ENCODE peak calls at places on chromosome 17, in eight cellular contexts. F is SK-N-SH, L is MM.1S, D is left ventricle myocardium inferior, G is GM23338, B is K562, A is tibial artery, V is HCT116. S is an unnamed sample.

GRCh38 chr17:40121191-40121885 is 433 bp upstream of the MSL1 start:
- DNase-seq in A (no peak), F (no peak), D (peak; percentile 51), B (peak; percentile 66), V (no peak), G (peak; percentile 56), L (peak; percentile 13), S (no peak)

GRCh38 chr17:35242158-35242804 is 591 bp upstream of the SLFN5 start:
- DNase-seq in B (peak; percentile 14), F (peak; percentile 41), A (peak; percentile 76), D (peak; percentile 35), V (peak; percentile 58), L (peak; percentile 96), G (peak; percentile 95), S (peak; percentile 63)

GRCh38 chr17:47978324-47978723 is 7.4 kb downstream of the CDK5RAP3 start:
- DNase-seq in D (peak; percentile 37), B (peak; percentile 83), V (no peak), L (peak; percentile 38), A (no peak), G (peak; percentile 95), F (peak; percentile 95), S (no peak)

GRCh38 chr17:1490643-1491405 is 1.7 kb downstream of the MYO1C start:
- DNase-seq in G (peak; percentile 80), F (peak; percentile 90), D (peak; percentile 83), L (peak; percentile 76), B (peak; percentile 65), A (peak; percentile 82), V (no peak), S (no peak)

GRCh38 chr17:50209133-50209471 is 7.7 kb upstream of the COL1A1 start:
- DNase-seq in B (no peak), V (no peak), F (no peak), A (no peak), L (no peak), D (no peak), G (no peak), S (no peak)

GRCh38 chr17:19877546-19877945 is 9.8 kb upstream of the ULK2 start:
- DNase-seq in V (no peak), B (no peak), L (no peak), D (no peak), F (no peak), A (no peak), G (no peak), S (no peak)

GRCh38 chr17:81386646-81387234 is 8.5 kb upstream of the BAHCC1 start:
- DNase-seq in A (peak; percentile 77), V (no peak), L (no peak), B (peak; percentile 85), D (peak; percentile 61), F (peak; percentile 73), G (peak; percentile 43), S (no peak)

GRCh38 chr17:1275962-1276736 is 3.3 kb upstream of the TRARG1 start:
- DNase-seq in D (peak; percentile 62), F (peak; percentile 90), L (peak; percentile 31), G (peak; percentile 91), V (peak; percentile 29), A (peak; percentile 75), B (peak; percentile 64), S (no peak)

GRCh38 chr17:65595071-65595655 is 33.7 kb upstream of the AXIN2 start:
- DNase-seq in L (no peak), A (no peak), G (no peak), D (no peak), F (no peak), B (peak; percentile 71), V (no peak), S (no peak)

GRCh38 chr17:65592131-65592965 is 30.9 kb upstream of the AXIN2 start:
- DNase-seq in B (no peak), G (no peak), F (no peak), V (no peak), L (no peak), D (no peak), A (no peak), S (no peak)

GRCh38 chr17:65594585-65594940 is 33.1 kb upstream of the AXIN2 start:
- DNase-seq in B (no peak), A (no peak), G (no peak), V (no peak), F (no peak), D (no peak), L (no peak), S (no peak)

GRCh38 chr17:65593092-65593869 is 31.8 kb upstream of the AXIN2 start:
- DNase-seq in F (no peak), G (no peak), B (no peak), L (no peak), A (no peak), V (no peak), D (no peak), S (no peak)

DNA sequence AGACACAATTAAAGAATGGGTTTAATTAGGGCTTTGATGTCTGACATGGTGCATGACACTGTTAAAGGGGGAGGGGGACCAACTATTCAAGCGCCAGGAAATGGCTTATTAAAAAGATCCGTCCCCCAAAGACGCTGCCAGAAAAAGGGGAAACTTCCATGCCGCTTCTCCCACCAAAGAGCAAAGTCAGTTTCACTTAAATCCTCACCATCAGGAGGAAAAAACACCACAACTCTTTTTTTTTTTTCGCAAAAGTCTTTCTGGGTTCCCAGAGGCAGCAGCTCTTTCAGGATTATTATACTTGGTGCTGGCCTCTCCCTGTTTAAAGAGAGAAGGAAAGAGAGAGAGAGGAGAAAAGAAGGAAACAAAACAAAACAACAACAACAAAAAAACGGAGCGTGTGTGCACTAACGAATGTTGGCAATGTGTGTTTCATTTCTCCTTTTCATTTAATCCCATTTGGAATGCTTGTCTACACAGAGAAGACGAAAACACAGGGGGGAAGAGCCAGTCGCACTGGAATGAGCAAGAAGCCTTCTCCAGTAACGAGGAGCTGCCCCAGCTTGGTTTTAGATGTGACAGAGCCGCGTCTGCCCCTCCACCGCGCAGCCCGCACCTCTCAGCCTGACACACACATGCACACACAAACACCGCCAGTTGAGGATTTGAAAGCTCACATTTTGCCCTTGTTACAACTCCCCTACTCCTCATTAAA is 32.6 kb upstream of the AXIN2 start:
- DNase-seq in G (no peak), A (no peak), V (no peak), F (no peak), L (no peak), B (no peak), D (no peak), S (no peak)
- H3K4me3 ChIP-seq in G (peak overlapping the region; percentile 46), A (no peak overlapping the region), V (no peak overlapping the region), F (no peak overlapping the region), L (no peak overlapping the region), B (no peak overlapping the region), D (peak overlapping the region; percentile 46), S (no peak overlapping the region)

GRCh38 chr17:28551421-28552186 is 820 bp downstream of the UNC119 start:
- DNase-seq in A (no peak), L (no peak), V (no peak), G (no peak), D (no peak), B (no peak), F (no peak), S (no peak)

GRCh38 chr17:28548417-28549130 is 3.9 kb downstream of the UNC119 start:
- DNase-seq in F (no peak), B (no peak), G (no peak), L (no peak), V (no peak), D (no peak), A (no peak), S (no peak)

GRCh38 chr17:28547623-28548416 is 4.6 kb downstream of the UNC119 start:
- DNase-seq in G (peak; percentile 94), V (peak; percentile 68), D (peak; percentile 69), B (peak; percentile 76), F (peak; percentile 92), L (peak; percentile 79), A (peak; percentile 78), S (peak; percentile 64)

GRCh38 chr17:28550858-28551257 is 1.6 kb downstream of the UNC119 start:
- DNase-seq in D (no peak), B (no peak), V (no peak), G (no peak), F (no peak), A (no peak), L (no peak), S (no peak)

DNA sequence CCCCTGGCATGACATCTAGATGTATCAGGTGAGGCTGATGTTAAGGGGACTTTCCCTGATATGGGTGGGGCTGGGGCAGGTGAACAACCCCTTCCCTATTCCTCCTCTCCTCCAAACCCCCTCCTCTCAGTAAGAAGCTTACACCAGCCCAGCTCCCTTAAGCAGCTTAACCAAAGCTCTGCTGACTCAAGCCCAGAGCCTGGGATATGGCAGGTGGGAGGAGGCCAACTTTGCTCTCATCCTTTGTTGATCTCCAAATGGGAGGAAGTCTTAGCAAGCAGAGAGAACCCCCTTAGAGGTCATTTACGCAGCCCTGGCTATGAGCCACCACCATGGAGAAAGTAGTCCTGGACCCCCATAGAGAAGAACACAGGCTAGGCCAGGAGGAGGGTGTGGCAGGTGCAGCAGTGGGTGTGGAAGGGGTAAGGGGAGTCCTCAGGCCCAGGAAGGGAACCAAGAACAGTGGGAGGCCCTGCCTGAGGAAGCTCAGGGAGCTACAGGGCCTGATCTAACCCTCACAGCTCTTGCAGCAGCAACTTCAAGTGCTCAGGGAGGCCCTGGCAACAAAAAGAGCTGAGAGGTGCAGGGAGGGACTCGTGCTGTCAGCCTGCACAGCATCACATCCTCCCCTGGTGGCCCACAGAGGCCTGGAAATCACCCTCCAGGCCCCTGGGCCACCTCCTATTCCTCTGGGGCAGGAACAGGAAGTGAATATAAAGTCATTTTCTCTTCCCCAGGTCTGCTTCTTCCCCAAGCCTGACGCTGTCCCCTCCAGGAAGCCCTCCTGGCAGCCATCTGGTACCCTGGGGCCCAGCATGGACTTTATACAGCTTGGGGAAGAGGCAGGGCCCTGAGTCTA is 2.9 kb downstream of the UNC119 start:
- DNase-seq in F (no peak), B (no peak), G (no peak), L (no peak), D (no peak), A (no peak), V (no peak), S (peak; percentile 60)
- TF ChIP-seq CTCF in F (no peak), B (no peak), G (no peak), L (no peak), D (no peak), A (no peak), V (no peak), S (no peak)

GRCh38 chr17:36657763-36658490 is 56.5 kb downstream of the MRM1 start:
- DNase-seq in B (peak; percentile 77), A (no peak), V (no peak), D (no peak), G (peak; percentile 86), L (no peak), F (peak; percentile 64), S (no peak)

GRCh38 chr17:36653374-36653773 is 52.0 kb downstream of the MRM1 start:
- DNase-seq in A (no peak), L (no peak), D (no peak), G (no peak), V (no peak), F (no peak), B (no peak), S (no peak)

GRCh38 chr17:36661047-36661666 is 59.8 kb downstream of the MRM1 start:
- DNase-seq in G (no peak), B (peak; percentile 18), A (no peak), V (no peak), F (peak; percentile 72), D (no peak), L (no peak), S (no peak)

GRCh38 chr17:36661688-36662087 is 60.3 kb downstream of the MRM1 start:
- DNase-seq in F (no peak), B (no peak), A (no peak), V (no peak), D (no peak), L (no peak), G (no peak), S (no peak)

GRCh38 chr17:36657390-36657762 is 56.0 kb downstream of the MRM1 start:
- DNase-seq in V (no peak), D (no peak), G (peak; percentile 64), B (no peak), F (no peak), A (no peak), L (no peak), S (no peak)
- H3K4me3 ChIP-seq in V (no peak overlapping the region), D (peak overlapping the region; percentile 64), G (peak overlapping the region; percentile 83), B (no peak overlapping the region), F (no peak overlapping the region), A (peak overlapping the region; percentile 32), L (no peak overlapping the region), S (no peak overlapping the region)

DNA sequence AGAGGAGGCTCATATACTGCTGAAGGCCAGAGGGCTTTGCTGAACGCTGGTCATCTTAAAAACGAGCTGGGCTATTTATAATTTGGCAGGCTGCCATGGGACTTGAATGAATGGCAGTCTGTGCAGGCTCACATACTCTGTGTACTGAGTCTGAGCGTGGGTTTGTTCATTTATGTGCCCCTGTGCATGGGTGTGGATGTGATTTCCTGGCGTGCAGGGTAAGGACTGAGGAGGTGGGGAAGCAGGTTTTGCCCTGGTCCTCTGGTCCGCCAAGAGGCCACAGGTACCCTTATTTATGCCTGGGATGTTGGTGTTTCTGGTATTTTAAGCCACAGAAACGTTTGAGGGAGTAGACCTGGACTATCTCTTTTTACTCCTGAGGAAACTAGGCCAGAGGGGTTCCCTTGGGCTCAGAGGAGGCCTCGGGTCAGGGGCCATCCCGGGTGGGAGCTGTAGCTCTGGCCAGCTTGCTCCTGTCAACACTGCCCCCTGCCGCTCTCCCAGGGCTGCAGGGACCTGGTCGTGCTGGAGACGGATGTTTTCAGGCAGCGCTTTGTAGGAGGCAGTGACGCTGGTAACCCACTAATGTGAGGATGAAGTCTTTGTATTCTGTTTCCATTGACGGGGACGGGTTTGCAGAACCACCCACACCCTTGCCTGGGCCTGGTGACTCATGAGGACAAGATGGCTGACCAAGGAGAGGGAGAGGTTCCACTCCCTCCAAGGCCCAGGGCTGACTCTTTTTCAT is 184.4 kb downstream of the MSI2 start:
- DNase-seq in F (peak; percentile 82), G (peak; percentile 81), A (peak; percentile 75), B (peak; percentile 63), V (peak; percentile 76), D (peak; percentile 73), L (no peak), S (no peak)
- TF ChIP-seq CTCF in F (peak; percentile 53), G (peak; percentile 87), A (peak; percentile 6), B (peak; percentile 66), V (peak; percentile 95), D (peak; percentile 64), L (no peak), S (peak; percentile 36)